ENCODE peak calls at places on chromosomes 11 and 22, in seven cellular contexts. B is HCT116, Z is K562, Q is GM12878, E is HepG2, J is H1, T is SK-N-SH. D is an unnamed sample.
A peak's percentile ranks its signal among the peaks of the same experiment; 100 is the strongest.

GRCh38 chr22:37079668-37080171 is 28.2 kb downstream of the KCTD17 start:
- DNase-seq in Z (no peak), E (no peak), J (no peak), Q (no peak), T (no peak), B (no peak), D (peak; percentile 48)

GRCh38 chr11:74935285-74935684 is 13.6 kb downstream of the XRRA1 start:
- DNase-seq in E (no peak), Q (no peak), J (no peak), B (no peak), Z (no peak), T (peak; percentile 12), D (no peak)

GRCh38 chr22:46731246-46732040 is 6.6 kb downstream of the CERK start:
- DNase-seq in Z (no peak), E (peak; percentile 78), T (peak; percentile 50), J (no peak), Q (no peak), B (no peak), D (no peak)

GRCh38 chr11:74276581-74276980 is 34.9 kb downstream of the P4HA3 start:
- DNase-seq in T (no peak), J (no peak), E (no peak), Z (no peak), Q (no peak), B (no peak), D (no peak)

GRCh38 chr11:100925935-100926334 is 203.7 kb downstream of the PGR start:
- DNase-seq in Z (no peak), Q (peak; percentile 61), T (no peak), E (no peak), B (peak; percentile 57), J (no peak), D (no peak)

GRCh38 chr11:130451261-130452019 is 3.0 kb downstream of the ADAMTS15 start:
- DNase-seq in E (no peak), Q (no peak), T (no peak), B (no peak), J (no peak), Z (no peak), D (no peak)

GRCh38 chr22:17914474-17914873 is 109.9 kb downstream of the MICAL3 start:
- DNase-seq in T (no peak), Z (no peak), E (no peak), J (no peak), B (no peak), Q (no peak), D (no peak)

GRCh38 chr11:19228956-19229355 is 11.8 kb downstream of the E2F8 start:
- DNase-seq in B (no peak), Z (no peak), T (no peak), J (no peak), Q (no peak), E (no peak), D (no peak)

GRCh38 chr22:17569971-17570511 is 6.7 kb downstream of the SLC25A18 start:
- DNase-seq in J (no peak), T (no peak), Q (no peak), Z (no peak), E (no peak), B (no peak), D (no peak)

GRCh38 chr11:118010738-118011461 is 24.7 kb downstream of the IL10RA start:
- DNase-seq in J (no peak), Z (no peak), B (no peak), Q (peak; percentile 86), E (no peak), T (no peak), D (no peak)

GRCh38 chr22:40341604-40342003 is 4.7 kb upstream of the ADSL start:
- DNase-seq in B (no peak), E (no peak), J (no peak), T (no peak), Q (no peak), Z (no peak), D (no peak)

GRCh38 chr22:30001459-30001858 is 78.8 kb upstream of the HORMAD2 start:
- DNase-seq in J (no peak), T (no peak), Z (no peak), E (no peak), Q (no peak), B (no peak), D (no peak)

GRCh38 chr22:25838960-25839741 is 97.2 kb downstream of the MYO18B start:
- DNase-seq in Z (no peak), Q (no peak), B (no peak), T (no peak), J (no peak), E (no peak), D (no peak)

GRCh38 chr11:43504316-43504950 is 145.7 kb downstream of the TTC17 start:
- DNase-seq in T (peak; percentile 31), B (peak; percentile 12), Z (no peak), E (peak; percentile 38), Q (no peak), J (peak; percentile 21), D (peak; percentile 79)

GRCh38 chr11:43507171-43507570 is 148.5 kb downstream of the TTC17 start:
- DNase-seq in Q (no peak), E (no peak), Z (no peak), J (no peak), T (no peak), B (no peak), D (no peak)

GRCh38 chr11:43503417-43503816 is 144.7 kb downstream of the TTC17 start:
- DNase-seq in B (no peak), J (no peak), Q (no peak), T (no peak), Z (no peak), E (no peak), D (peak; percentile 30)

GRCh38 chr11:43508511-43508918 is 149.8 kb downstream of the TTC17 start:
- DNase-seq in Q (no peak), T (no peak), B (no peak), Z (no peak), E (no peak), J (no peak), D (no peak)

GRCh38 chr11:43505171-43505570 is 146.5 kb downstream of the TTC17 start:
- DNase-seq in Q (no peak), T (no peak), Z (no peak), J (no peak), B (no peak), E (no peak), D (no peak)
- TF ChIP-seq JUND in Q (no peak), T (no peak), Z (no peak), J (no peak), B (no peak), E (no peak), D (no peak)

DNA sequence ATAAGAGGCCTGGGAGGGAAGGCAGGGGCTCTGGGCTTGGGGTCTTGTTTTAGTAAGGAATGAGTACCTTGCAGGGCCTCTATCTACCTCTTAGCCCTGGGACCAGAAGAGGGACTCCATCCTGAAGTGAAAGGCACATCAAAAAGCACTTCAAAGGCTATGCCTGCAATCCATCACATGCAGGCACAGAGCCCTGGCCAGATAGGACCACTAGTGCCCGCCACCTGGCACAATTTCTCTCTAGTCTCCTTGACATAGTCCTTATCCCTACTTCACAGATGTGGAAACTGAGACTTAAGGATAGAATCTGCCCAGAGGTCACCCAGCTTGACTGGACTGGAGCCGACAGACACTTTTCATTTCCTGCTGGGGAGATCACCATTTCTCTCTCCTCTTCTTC is 35.5 kb downstream of the DKK3 start:
- DNase-seq in T (no peak), Z (no peak), Q (no peak), B (no peak), E (no peak), J (no peak), D (no peak)
- TF ChIP-seq JUND in T (no peak), Z (no peak), Q (no peak), B (no peak), E (no peak), J (no peak), D (no peak)

GRCh38 chr11:61111060-61111435 is 8.8 kb downstream of the CD5 start:
- DNase-seq in Q (no peak), E (no peak), J (no peak), B (no peak), T (no peak), Z (no peak), D (no peak)

GRCh38 chr11:61110255-61111059 is 8.2 kb downstream of the CD5 start:
- DNase-seq in Q (no peak), B (no peak), J (no peak), E (no peak), Z (no peak), T (no peak), D (no peak)

GRCh38 chr11:61109671-61110070 is 7.4 kb downstream of the CD5 start:
- DNase-seq in Z (no peak), E (no peak), J (no peak), B (no peak), T (no peak), Q (no peak), D (no peak)

GRCh38 chr11:61113209-61113608 is 10.9 kb downstream of the CD5 start:
- DNase-seq in Q (no peak), J (no peak), T (no peak), E (no peak), B (no peak), Z (no peak), D (no peak)

DNA sequence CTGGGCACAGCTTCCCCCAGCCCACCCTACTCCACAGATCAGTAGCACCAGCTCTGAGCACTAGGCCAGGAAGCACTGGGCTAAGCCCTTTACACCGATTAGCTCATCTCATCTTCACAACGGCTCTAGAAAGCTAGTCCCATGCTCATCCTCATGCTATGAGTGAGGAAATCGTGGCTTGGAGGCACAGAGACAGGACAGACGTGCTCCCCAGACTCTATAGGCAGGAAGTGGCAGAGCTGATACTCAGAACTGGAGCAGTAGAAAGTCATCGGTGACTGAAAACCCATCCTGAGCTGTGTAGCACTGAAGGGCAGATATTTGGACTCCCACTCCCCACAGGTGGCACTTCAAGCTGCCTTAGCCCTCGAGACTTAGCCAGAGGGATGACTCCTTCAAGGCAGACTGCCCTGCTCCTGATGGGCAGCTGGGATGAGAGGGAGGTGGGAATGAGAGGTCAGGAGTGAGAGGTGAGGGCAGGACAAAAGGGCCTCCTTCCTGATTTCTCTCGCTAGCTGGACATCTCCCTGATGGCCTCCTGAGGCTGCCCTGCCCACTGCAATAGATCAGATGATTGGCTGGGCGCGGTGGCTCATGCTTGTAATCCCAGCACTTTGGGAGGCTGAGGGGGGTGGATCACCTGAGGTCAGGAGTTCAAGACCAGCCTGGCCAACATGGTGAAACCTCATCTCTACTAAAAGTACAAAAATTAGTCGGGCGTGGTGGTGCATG is 9.7 kb downstream of the CD5 start:
- DNase-seq in E (no peak), B (no peak), Z (no peak), T (no peak), J (no peak), Q (no peak), D (no peak)
- TF ChIP-seq JUND in E (no peak), B (no peak), Z (no peak), T (no peak), J (no peak), Q (no peak), D (no peak)

DNA sequence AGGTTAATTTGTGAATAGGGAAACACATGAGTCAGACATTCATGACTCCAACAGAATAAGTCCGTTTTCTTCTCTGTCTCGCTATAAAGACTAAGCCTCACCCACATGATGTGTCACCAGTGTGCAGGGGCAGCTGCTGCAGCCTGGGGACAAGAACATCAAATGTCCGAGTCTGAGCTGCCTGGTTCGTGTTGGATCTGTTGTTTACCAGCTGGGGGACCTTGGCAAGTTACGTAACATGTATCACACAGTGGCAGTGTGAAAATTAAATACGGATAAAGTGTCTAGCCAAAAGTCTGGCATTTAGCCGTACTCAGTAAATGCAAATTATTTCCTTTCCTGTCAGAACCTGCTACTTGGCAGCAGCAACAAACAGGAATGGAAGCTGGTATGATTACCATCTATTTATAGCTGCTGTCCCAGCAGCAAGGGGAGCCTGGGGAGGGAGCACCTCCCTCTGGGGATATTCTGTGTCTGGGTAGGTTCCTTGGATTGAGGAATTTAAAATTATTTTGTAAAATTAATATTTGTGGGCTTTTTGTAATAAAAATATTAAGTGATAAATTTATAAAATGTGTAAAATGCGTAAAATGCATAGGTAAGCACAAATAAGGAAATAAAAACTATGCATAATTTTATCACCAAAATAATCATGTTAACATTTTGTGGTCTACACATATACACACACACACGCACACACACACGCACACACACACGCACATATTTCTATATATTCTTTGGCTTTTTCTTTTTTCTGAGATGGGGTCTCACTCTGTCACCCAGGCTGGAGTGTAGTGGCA is 1.3 kb upstream of the CLDN25 start:
- DNase-seq in T (peak; percentile 58), J (no peak), Q (no peak), E (peak; percentile 40), B (no peak), Z (no peak), D (peak; percentile 91)
- TF ChIP-seq JUND in T (no peak), J (no peak), Q (no peak), E (no peak), B (no peak), Z (no peak), D (no peak)

D was measured in T47D.